ENCODE peak calls at places on chromosomes 13 and 19, in seven cellular contexts. H, Q, K, J, C, A and V are unnamed samples.

GRCh38 chr13:51802601-51803000 is 1.4 kb downstream of the DHRS12 start:
- DNase-seq in H (no peak), Q (no peak), K (no peak), J (no peak), C (no peak), A (no peak), V (no peak)

GRCh38 chr13:106484755-106485193 is 50.7 kb downstream of the EFNB2 start:
- DNase-seq in H (no peak), Q (no peak), K (no peak), J (no peak), C (no peak), A (no peak), V (no peak)

GRCh38 chr19:42028304-42029216 is 34.5 kb upstream of the ATP1A3 start:
- DNase-seq in H (no peak), Q (no peak), K (no peak), J (no peak), C (no peak), A (no peak), V (no peak)

GRCh38 chr13:40578055-40578454 is 88.4 kb downstream of the FOXO1 start:
- DNase-seq in H (no peak), Q (no peak), K (no peak), J (no peak), C (no peak), A (no peak), V (no peak)

GRCh38 chr13:108363651-108364050 is 94.1 kb downstream of the TNFSF13B start:
- DNase-seq in H (no peak), Q (no peak), K (no peak), J (no peak), C (no peak), A (no peak), V (no peak)

GRCh38 chr13:46934749-46935148 is 37.9 kb upstream of the HTR2A start:
- DNase-seq in H (no peak), Q (no peak), K (no peak), J (no peak), C (no peak), A (no peak), V (no peak)

GRCh38 chr13:31236211-31236786 is 36.5 kb downstream of the B3GLCT start:
- DNase-seq in H (no peak), Q (no peak), K (peak), J (peak), C (no peak), A (peak), V (no peak)

GRCh38 chr13:26989261-26990007 is 182.2 kb downstream of the USP12 start:
- DNase-seq in H (peak), Q (no peak), K (no peak), J (no peak), C (no peak), A (no peak), V (no peak)

GRCh38 chr19:45451850-45452387 is 15.9 kb upstream of the FOSB start:
- DNase-seq in H (no peak), Q (no peak), K (no peak), J (no peak), C (no peak), A (no peak), V (no peak)

GRCh38 chr13:25291691-25292090 is 4.4 kb upstream of the MTMR6 start:
- DNase-seq in H (no peak), Q (no peak), K (no peak), J (no peak), C (no peak), A (no peak), V (no peak)

GRCh38 chr13:24233351-24233901 is 72.9 kb downstream of the SPATA13 start:
- DNase-seq in H (no peak), Q (no peak), K (no peak), J (no peak), C (no peak), A (peak), V (no peak)

GRCh38 chr19:16076958-16077611 is 790 bp downstream of the TPM4 start:
- DNase-seq in H (peak), Q (no peak), K (peak), J (no peak), C (no peak), A (no peak), V (peak)

GRCh38 chr13:90869580-90869979 is 477.9 kb upstream of the MIR17HG start:
- DNase-seq in H (no peak), Q (no peak), K (no peak), J (no peak), C (no peak), A (no peak), V (no peak)

GRCh38 chr13:26015276-26015934 is 36.4 kb downstream of the SHISA2 start:
- DNase-seq in H (no peak), Q (no peak), K (no peak), J (no peak), C (no peak), A (no peak), V (no peak)

GRCh38 chr19:50870417-50871089 is 2.7 kb upstream of the KLK2 start:
- DNase-seq in H (no peak), Q (no peak), K (no peak), J (no peak), C (no peak), A (no peak), V (no peak)

GRCh38 chr13:92963029-92963428 is 263.6 kb upstream of the GPC6 start:
- DNase-seq in H (no peak), Q (no peak), K (no peak), J (peak), C (no peak), A (no peak), V (no peak)

GRCh38 chr13:113367020-113367560 is 3.2 kb upstream of the GRTP1 start:
- DNase-seq in H (no peak), Q (no peak), K (no peak), J (no peak), C (no peak), A (no peak), V (no peak)

GRCh38 chr19:53649746-53650593 is 18.2 kb downstream of the DPRX start:
- DNase-seq in H (no peak), Q (no peak), K (no peak), J (no peak), C (no peak), A (no peak), V (no peak)

GRCh38 chr19:51971624-51972023 is 15.0 kb downstream of the ZNF350 start:
- DNase-seq in H (no peak), Q (no peak), K (peak), J (no peak), C (no peak), A (no peak), V (no peak)

GRCh38 chr13:24052547-24052981 is 108.0 kb upstream of the SPATA13 start:
- DNase-seq in H (no peak), Q (no peak), K (no peak), J (no peak), C (no peak), A (no peak), V (no peak)

GRCh38 chr13:85970727-85971126 is 171.5 kb upstream of the SLITRK6 start:
- DNase-seq in H (no peak), Q (no peak), K (no peak), J (no peak), C (no peak), A (no peak), V (no peak)

GRCh38 chr13:76888421-76888820 is 2.2 kb upstream of the KCTD12 start:
- DNase-seq in H (no peak), Q (no peak), K (no peak), J (no peak), C (no peak), A (no peak), V (no peak)

GRCh38 chr13:27977476-27978300 is 8.6 kb upstream of the CDX2 start:
- DNase-seq in H (no peak), Q (no peak), K (no peak), J (no peak), C (no peak), A (no peak), V (no peak)

GRCh38 chr13:75931116-75931515 is 295.0 kb downstream of the LMO7 start:
- DNase-seq in H (no peak), Q (no peak), K (no peak), J (no peak), C (no peak), A (no peak), V (no peak)

GRCh38 chr19:17865364-17866311 is 5.9 kb downstream of the RPL18A start:
- DNase-seq in H (no peak), Q (no peak), K (no peak), J (no peak), C (no peak), A (no peak), V (no peak)

GRCh38 chr13:51330741-51331140 is 8.8 kb upstream of the SERPINE3 start:
- DNase-seq in H (no peak), Q (no peak), K (no peak), J (no peak), C (no peak), A (peak), V (no peak)

GRCh38 chr13:35891973-35892441 is 239.2 kb downstream of the DCLK1 start:
- DNase-seq in H (no peak), Q (no peak), K (no peak), J (peak), C (no peak), A (no peak), V (no peak)

GRCh38 chr13:23794267-23795161 is 94.7 kb downstream of the MIPEP start:
- DNase-seq in H (no peak), Q (no peak), K (no peak), J (no peak), C (no peak), A (peak), V (no peak)

GRCh38 chr13:28655566-28655965 is 3.4 kb upstream of the POMP start:
- DNase-seq in H (no peak), Q (no peak), K (no peak), J (no peak), C (no peak), A (no peak), V (no peak)

GRCh38 chr13:78185700-78186099 is 267.1 kb upstream of the EDNRB start:
- DNase-seq in H (no peak), Q (no peak), K (no peak), J (no peak), C (no peak), A (no peak), V (no peak)

GRCh38 chr19:17215125-17215971 is at the start of gene USE1:
- DNase-seq in H (peak), Q (peak), K (peak), J (peak), C (peak), A (peak), V (peak)

GRCh38 chr13:110114351-110114750 is 192.6 kb downstream of the COL4A1 start:
- DNase-seq in H (no peak), Q (no peak), K (no peak), J (no peak), C (no peak), A (no peak), V (no peak)

GRCh38 chr19:35963514-35963913 is 27.3 kb downstream of the LRFN3 start:
- DNase-seq in H (no peak), Q (no peak), K (no peak), J (peak), C (no peak), A (no peak), V (no peak)